ENCODE peak calls at places on chromosomes 1 and 21, in seven cellular contexts. G is posterior cingulate gyrus, J is 8988T, V is natural killer cell, B is NCI-H460, M is GF-D8, X is sciatic nerve. O is an unnamed sample.

GRCh38 chr1:147084273-147085096 is 87.8 kb downstream of the PRKAB2 start:
- DNase-seq in G (no peak), J (peak), V (peak), B (peak), M (no peak), X (peak), O (peak)

GRCh38 chr1:44327679-44328491 is 27.2 kb downstream of the ERI3 start:
- DNase-seq in G (no peak), J (peak), V (no peak), B (peak), M (no peak), X (peak), O (peak)

GRCh38 chr1:107196973-107197562 is 56.2 kb downstream of the NTNG1 start:
- DNase-seq in G (no peak), J (no peak), V (no peak), B (peak), M (no peak), X (no peak), O (no peak)

GRCh38 chr1:154182342-154183044 is 9.4 kb downstream of the TPM3 start:
- DNase-seq in G (peak), J (peak), V (peak), B (peak), M (peak), X (peak), O (peak)

GRCh38 chr1:25180996-25181395 is 51.3 kb downstream of the SYF2 start:
- DNase-seq in G (no peak), J (no peak), V (no peak), B (no peak), M (no peak), X (no peak), O (no peak)

GRCh38 chr1:91778964-91779363 is 107.0 kb downstream of the TGFBR3 start:
- DNase-seq in G (no peak), J (no peak), V (no peak), B (no peak), M (no peak), X (no peak), O (no peak)

GRCh38 chr1:234529095-234529494 is 50.1 kb upstream of the TARBP1 start:
- DNase-seq in G (no peak), J (no peak), V (no peak), B (no peak), M (no peak), X (no peak), O (no peak)

GRCh38 chr1:21324368-21325137 is 34.3 kb upstream of the ECE1 start:
- DNase-seq in G (peak), J (peak), V (peak), B (peak), M (peak), X (peak), O (peak)

GRCh38 chr1:197466813-197467212 is 198.8 kb downstream of the CRB1 start:
- DNase-seq in G (no peak), J (no peak), V (no peak), B (no peak), M (peak), X (no peak), O (no peak)

GRCh38 chr1:159261726-159262494 is 40.2 kb upstream of the FCER1A start:
- DNase-seq in G (no peak), J (no peak), V (no peak), B (no peak), M (no peak), X (no peak), O (no peak)

GRCh38 chr1:23695667-23696066 is 4.1 kb downstream of the RPL11 start:
- DNase-seq in G (no peak), J (no peak), V (no peak), B (no peak), M (no peak), X (no peak), O (no peak)

GRCh38 chr1:239952348-239953307 is 139.1 kb upstream of the FMN2 start:
- DNase-seq in G (no peak), J (no peak), V (no peak), B (peak), M (no peak), X (no peak), O (peak)

GRCh38 chr1:40153073-40153770 is 8.0 kb upstream of the RLF start:
- DNase-seq in G (no peak), J (no peak), V (no peak), B (no peak), M (peak), X (no peak), O (no peak)

GRCh38 chr1:29180497-29181412 is 945 bp downstream of the SRSF4 start:
- DNase-seq in G (no peak), J (peak), V (no peak), B (no peak), M (peak), X (no peak), O (no peak)

GRCh38 chr21:32185726-32186125 is 93.1 kb downstream of the MIS18A start:
- DNase-seq in G (no peak), J (no peak), V (no peak), B (no peak), M (no peak), X (no peak), O (no peak)

GRCh38 chr1:32431736-32432400 is 33.0 kb upstream of the ZBTB8B start:
- DNase-seq in G (no peak), J (no peak), V (no peak), B (no peak), M (no peak), X (no peak), O (no peak)

GRCh38 chr1:161119379-161120061 is 1.6 kb downstream of the NIT1 start:
- DNase-seq in G (no peak), J (peak), V (peak), B (peak), M (peak), X (no peak), O (peak)

GRCh38 chr1:201599548-201599947 is 60.6 kb downstream of the NAV1 start:
- DNase-seq in G (no peak), J (no peak), V (no peak), B (no peak), M (no peak), X (no peak), O (no peak)

O was measured in A549.